ENCODE peak calls at places on chromosomes 12 and 14, in nine cellular contexts. G is LoVo, H is iPS DF 6.9, S is type B pancreatic cell, Z is OCI-LY7, F is myocyte, B is Kasumi-1, X is hepatocyte, E is HT-29. P is an unnamed sample.

GRCh38 chr12:44299524-44299923 is 463.6 kb downstream of the TMEM117 start:
- DNase-seq in B (no peak), Z (no peak), H (no peak), G (no peak), E (no peak), X (no peak), F (no peak), S (no peak), P (no peak)

GRCh38 chr12:65170245-65170881 is 980 bp downstream of the LEMD3 start:
- DNase-seq in Z (peak), X (peak), E (peak), F (peak), B (peak), S (peak), H (no peak), G (peak), P (peak)

GRCh38 chr12:121872546-121873223 is 14.0 kb upstream of the HPD start:
- DNase-seq in B (no peak), E (peak), Z (no peak), F (peak), X (peak), H (no peak), S (no peak), G (no peak), P (peak)

GRCh38 chr12:49462103-49462739 is 76.6 kb upstream of the KCNH3 start:
- DNase-seq in S (no peak), G (no peak), F (no peak), H (no peak), X (no peak), Z (no peak), E (no peak), B (peak), P (no peak)

GRCh38 chr12:227923-228845 is 14.2 kb upstream of the SLC6A12 start:
- DNase-seq in B (no peak), X (no peak), H (no peak), S (peak), E (no peak), G (no peak), Z (no peak), F (no peak), P (no peak)

GRCh38 chr14:75971509-75971908 is 10.3 kb downstream of the TGFB3 start:
- DNase-seq in X (no peak), S (no peak), H (no peak), E (no peak), Z (no peak), F (no peak), B (no peak), G (no peak), P (no peak)

GRCh38 chr12:75177997-75178396 is 31.6 kb downstream of the KCNC2 start:
- DNase-seq in B (no peak), E (peak), F (peak), X (peak), H (no peak), S (no peak), G (peak), Z (no peak), P (no peak)

GRCh38 chr12:6205144-6205539 is 4.9 kb downstream of the CD9 start:
- DNase-seq in F (peak), H (no peak), G (no peak), Z (no peak), B (no peak), X (no peak), E (no peak), S (no peak), P (peak)

GRCh38 chr12:69623970-69624369 is 13.3 kb upstream of the LRRC10 start:
- DNase-seq in G (no peak), X (no peak), Z (no peak), F (no peak), S (no peak), B (no peak), H (no peak), E (no peak), P (peak)

GRCh38 chr12:65168606-65169310 is 625 bp upstream of the LEMD3 start:
- DNase-seq in S (no peak), X (no peak), E (no peak), G (no peak), Z (no peak), B (peak), F (no peak), H (no peak), P (no peak)

GRCh38 chr12:45235087-45236025 is 19.5 kb downstream of the ANO6 start:
- DNase-seq in E (peak), G (peak), B (peak), X (peak), H (no peak), F (peak), Z (no peak), S (no peak), P (peak)

GRCh38 chr12:7321624-7322023 is 17.8 kb downstream of the ACSM4 start:
- DNase-seq in Z (no peak), X (no peak), H (no peak), S (no peak), E (no peak), B (no peak), F (no peak), G (no peak), P (no peak)

GRCh38 chr14:54570047-54570446 is 3.1 kb downstream of the SAMD4A start:
- DNase-seq in G (no peak), Z (no peak), S (no peak), X (no peak), B (no peak), E (peak), H (no peak), F (no peak), P (no peak)

GRCh38 chr12:10567813-10568212 is 45.6 kb downstream of the MAGOHB start:
- DNase-seq in H (no peak), X (no peak), Z (no peak), S (no peak), B (no peak), F (no peak), G (no peak), E (no peak), P (no peak)

GRCh38 chr12:2198088-2198501 is 145.3 kb downstream of the CACNA1C start:
- DNase-seq in H (peak), Z (no peak), E (peak), X (peak), S (no peak), B (no peak), G (peak), F (peak), P (no peak)

GRCh38 chr12:57276935-57277563 is 26.1 kb upstream of the STAC3 start:
- DNase-seq in S (no peak), B (peak), X (peak), H (no peak), G (no peak), E (peak), Z (peak), F (peak), P (peak)

GRCh38 chr14:100059433-100059781 is 5.8 kb upstream of the EVL start:
- DNase-seq in S (no peak), X (peak), E (peak), Z (no peak), H (no peak), B (no peak), F (no peak), G (no peak), P (no peak)

GRCh38 chr14:99682809-99683618 is 1.1 kb upstream of the CYP46A1 start:
- DNase-seq in B (peak), G (peak), E (peak), F (peak), Z (peak), H (no peak), S (peak), X (peak), P (peak)

GRCh38 chr12:27751386-27752047 is 28.5 kb upstream of the KLHL42 start:
- DNase-seq in E (peak), H (no peak), G (peak), X (peak), B (no peak), Z (peak), S (no peak), F (no peak), P (no peak)

GRCh38 chr12:2482938-2483337 is 311.8 kb upstream of the FKBP4 start:
- DNase-seq in B (no peak), G (no peak), H (no peak), S (no peak), X (no peak), E (no peak), Z (no peak), F (no peak), P (no peak)

GRCh38 chr12:88946377-88946997 is 366.2 kb upstream of the KITLG start:
- DNase-seq in E (peak), X (no peak), B (peak), G (peak), S (no peak), F (peak), Z (no peak), H (no peak), P (peak)

GRCh38 chr12:39441963-39442894 is 691 bp downstream of the KIF21A start:
- DNase-seq in E (peak), G (peak), H (no peak), F (peak), B (peak), X (peak), S (peak), Z (no peak), P (no peak)

GRCh38 chr14:98244162-98244948 is 1027.6 kb downstream of the BCL11B start:
- DNase-seq in E (peak), B (no peak), S (no peak), G (peak), H (no peak), F (no peak), X (no peak), Z (no peak), P (no peak)

GRCh38 chr14:32666310-32666709 is 272.4 kb upstream of the NPAS3 start:
- DNase-seq in B (no peak), Z (no peak), E (no peak), H (no peak), G (no peak), X (no peak), S (no peak), F (no peak), P (no peak)

GRCh38 chr14:24441904-24442239 is 704 bp downstream of the SDR39U1 start:
- DNase-seq in S (no peak), Z (no peak), X (no peak), E (no peak), H (no peak), F (no peak), G (no peak), B (no peak), P (no peak)

GRCh38 chr14:85409496-85410210 is 120.3 kb upstream of the FLRT2 start:
- DNase-seq in X (no peak), F (no peak), H (no peak), Z (no peak), B (no peak), S (no peak), E (no peak), G (no peak), P (no peak)

GRCh38 chr12:123363743-123364531 is 710 bp downstream of the SBNO1 start:
- DNase-seq in G (peak), H (no peak), B (peak), Z (peak), S (no peak), F (peak), E (peak), X (no peak), P (peak)

GRCh38 chr12:93847517-93848452 is 170.6 kb downstream of the CRADD start:
- DNase-seq in F (no peak), E (no peak), H (no peak), G (no peak), X (no peak), B (peak), Z (peak), S (no peak), P (no peak)

GRCh38 chr14:78152246-78153068 is 17.7 kb upstream of the NRXN3 start:
- DNase-seq in Z (no peak), H (no peak), B (peak), E (no peak), S (no peak), F (no peak), G (no peak), X (no peak), P (no peak)

GRCh38 chr12:116594325-116595038 is 35.3 kb downstream of the MAP1LC3B2 start:
- DNase-seq in E (no peak), S (no peak), Z (peak), G (no peak), X (no peak), B (peak), H (no peak), F (no peak), P (no peak)

GRCh38 chr14:91177073-91177796 is 63.4 kb downstream of the DGLUCY start:
- DNase-seq in E (peak), G (peak), Z (peak), H (peak), X (peak), F (peak), S (no peak), B (peak), P (peak)

GRCh38 chr14:75982724-75983358 is 1.0 kb upstream of the TGFB3 start:
- DNase-seq in Z (no peak), S (no peak), G (no peak), E (no peak), H (no peak), X (no peak), F (peak), B (peak), P (no peak)

P was measured in SJCRH30.